ENCODE peak calls at places on chromosome 11, in eight cellular contexts. One of them, this sample, is unnamed.

GRCh38 chr11:74397531-74398243 is 546 bp downstream of the PGM2L1 start:
- DNase-seq in HL-60: peak; percentile 45
- DNase-seq in stomach: peak; percentile 33
- DNase-seq in CD8-positive, alpha-beta T cell: peak; percentile 16
- DNase-seq in spleen: peak; percentile 90
- DNase-seq in fibroblast of pulmonary artery: no peak
- DNase-seq in HFF-Myc: no peak
- DNase-seq in pancreas: no peak
- DNase-seq in this sample: no peak

GRCh38 chr11:70180906-70181305 is 22.2 kb upstream of the FADD start:
- DNase-seq in spleen: no peak
- DNase-seq in stomach: no peak
- DNase-seq in fibroblast of pulmonary artery: no peak
- DNase-seq in CD8-positive, alpha-beta T cell: no peak
- DNase-seq in HL-60: no peak
- DNase-seq in HFF-Myc: no peak
- DNase-seq in pancreas: no peak
- DNase-seq in this sample: no peak

GRCh38 chr11:131041331-131042040 is 125.2 kb upstream of the SNX19 start:
- DNase-seq in HFF-Myc: no peak
- DNase-seq in pancreas: no peak
- DNase-seq in spleen: no peak
- DNase-seq in HL-60: no peak
- DNase-seq in fibroblast of pulmonary artery: no peak
- DNase-seq in stomach: no peak
- DNase-seq in CD8-positive, alpha-beta T cell: no peak
- DNase-seq in this sample: no peak

GRCh38 chr11:125071408-125071807 is 8.3 kb downstream of the SLC37A2 start:
- DNase-seq in CD8-positive, alpha-beta T cell: no peak
- DNase-seq in stomach: no peak
- DNase-seq in fibroblast of pulmonary artery: no peak
- DNase-seq in pancreas: no peak
- DNase-seq in HL-60: no peak
- DNase-seq in HFF-Myc: no peak
- DNase-seq in spleen: peak; percentile 66
- DNase-seq in this sample: no peak

GRCh38 chr11:118911880-118912741 is 13.6 kb downstream of the BCL9L start:
- DNase-seq in stomach: no peak
- DNase-seq in spleen: peak; percentile 82
- DNase-seq in HFF-Myc: no peak
- DNase-seq in pancreas: peak; percentile 81
- DNase-seq in HL-60: no peak
- DNase-seq in fibroblast of pulmonary artery: peak; percentile 85
- DNase-seq in CD8-positive, alpha-beta T cell: peak; percentile 63
- DNase-seq in this sample: peak; percentile 80

GRCh38 chr11:120431633-120432032 is 79.9 kb upstream of the GRIK4 start:
- DNase-seq in pancreas: no peak
- DNase-seq in fibroblast of pulmonary artery: peak; percentile 58
- DNase-seq in HL-60: no peak
- DNase-seq in spleen: no peak
- DNase-seq in CD8-positive, alpha-beta T cell: no peak
- DNase-seq in stomach: no peak
- DNase-seq in HFF-Myc: peak; percentile 40
- DNase-seq in this sample: no peak

GRCh38 chr11:13972033-13972910 is 9.7 kb downstream of the SPON1 start:
- DNase-seq in spleen: no peak
- DNase-seq in pancreas: no peak
- DNase-seq in stomach: no peak
- DNase-seq in fibroblast of pulmonary artery: peak; percentile 5
- DNase-seq in HL-60: no peak
- DNase-seq in CD8-positive, alpha-beta T cell: no peak
- DNase-seq in HFF-Myc: no peak
- DNase-seq in this sample: peak; percentile 80

GRCh38 chr11:104965735-104966134 is 2.6 kb downstream of the CASP4 start:
- DNase-seq in fibroblast of pulmonary artery: no peak
- DNase-seq in spleen: no peak
- DNase-seq in stomach: no peak
- DNase-seq in HFF-Myc: no peak
- DNase-seq in HL-60: no peak
- DNase-seq in pancreas: no peak
- DNase-seq in CD8-positive, alpha-beta T cell: no peak
- DNase-seq in this sample: no peak

GRCh38 chr11:3803726-3804510 is 4.4 kb upstream of the PGAP2 start:
- DNase-seq in pancreas: no peak
- DNase-seq in CD8-positive, alpha-beta T cell: no peak
- DNase-seq in HL-60: no peak
- DNase-seq in fibroblast of pulmonary artery: no peak
- DNase-seq in spleen: no peak
- DNase-seq in HFF-Myc: peak; percentile 42
- DNase-seq in stomach: no peak
- DNase-seq in this sample: no peak

GRCh38 chr11:86370922-86371614 is 3.6 kb upstream of the CCDC81 start:
- DNase-seq in HL-60: peak; percentile 18
- DNase-seq in HFF-Myc: peak; percentile 25
- DNase-seq in spleen: no peak
- DNase-seq in pancreas: no peak
- DNase-seq in CD8-positive, alpha-beta T cell: no peak
- DNase-seq in fibroblast of pulmonary artery: peak; percentile 67
- DNase-seq in stomach: no peak
- DNase-seq in this sample: peak; percentile 66

GRCh38 chr11:43959321-43959995 is 17.0 kb downstream of the C11orf96 start:
- DNase-seq in stomach: no peak
- DNase-seq in spleen: no peak
- DNase-seq in HFF-Myc: no peak
- DNase-seq in pancreas: no peak
- DNase-seq in fibroblast of pulmonary artery: no peak
- DNase-seq in HL-60: no peak
- DNase-seq in CD8-positive, alpha-beta T cell: no peak
- DNase-seq in this sample: no peak

GRCh38 chr11:72974487-72975205 is 160.4 kb downstream of the ATG16L2 start:
- DNase-seq in HL-60: no peak
- DNase-seq in HFF-Myc: no peak
- DNase-seq in stomach: no peak
- DNase-seq in spleen: no peak
- DNase-seq in fibroblast of pulmonary artery: no peak
- DNase-seq in CD8-positive, alpha-beta T cell: no peak
- DNase-seq in pancreas: no peak
- DNase-seq in this sample: no peak

GRCh38 chr11:134207538-134208239 is 16.1 kb downstream of the NCAPD3 start:
- DNase-seq in HFF-Myc: no peak
- DNase-seq in fibroblast of pulmonary artery: peak; percentile 36
- DNase-seq in CD8-positive, alpha-beta T cell: peak; percentile 46
- DNase-seq in HL-60: no peak
- DNase-seq in pancreas: no peak
- DNase-seq in stomach: peak; percentile 57
- DNase-seq in spleen: peak; percentile 85
- DNase-seq in this sample: peak; percentile 22

GRCh38 chr11:78815631-78816232 is 241.1 kb upstream of the NARS2 start:
- DNase-seq in spleen: no peak
- DNase-seq in fibroblast of pulmonary artery: no peak
- DNase-seq in HL-60: no peak
- DNase-seq in stomach: no peak
- DNase-seq in HFF-Myc: no peak
- DNase-seq in pancreas: no peak
- DNase-seq in CD8-positive, alpha-beta T cell: no peak
- DNase-seq in this sample: no peak

GRCh38 chr11:78811622-78812021 is 237.0 kb upstream of the NARS2 start:
- DNase-seq in stomach: no peak
- DNase-seq in fibroblast of pulmonary artery: no peak
- DNase-seq in HL-60: no peak
- DNase-seq in HFF-Myc: no peak
- DNase-seq in CD8-positive, alpha-beta T cell: no peak
- DNase-seq in pancreas: no peak
- DNase-seq in spleen: no peak
- DNase-seq in this sample: no peak

GRCh38 chr11:78810489-78811090 is 235.9 kb upstream of the NARS2 start:
- DNase-seq in stomach: no peak
- DNase-seq in pancreas: no peak
- DNase-seq in CD8-positive, alpha-beta T cell: no peak
- DNase-seq in HL-60: no peak
- DNase-seq in fibroblast of pulmonary artery: no peak
- DNase-seq in HFF-Myc: no peak
- DNase-seq in spleen: no peak
- DNase-seq in this sample: no peak

GRCh38 chr11:78809931-78810481 is 235.3 kb upstream of the NARS2 start:
- DNase-seq in HFF-Myc: peak; percentile 78
- DNase-seq in spleen: no peak
- DNase-seq in stomach: no peak
- DNase-seq in pancreas: no peak
- DNase-seq in CD8-positive, alpha-beta T cell: no peak
- DNase-seq in HL-60: no peak
- DNase-seq in fibroblast of pulmonary artery: no peak
- DNase-seq in this sample: peak; percentile 52

DNA sequence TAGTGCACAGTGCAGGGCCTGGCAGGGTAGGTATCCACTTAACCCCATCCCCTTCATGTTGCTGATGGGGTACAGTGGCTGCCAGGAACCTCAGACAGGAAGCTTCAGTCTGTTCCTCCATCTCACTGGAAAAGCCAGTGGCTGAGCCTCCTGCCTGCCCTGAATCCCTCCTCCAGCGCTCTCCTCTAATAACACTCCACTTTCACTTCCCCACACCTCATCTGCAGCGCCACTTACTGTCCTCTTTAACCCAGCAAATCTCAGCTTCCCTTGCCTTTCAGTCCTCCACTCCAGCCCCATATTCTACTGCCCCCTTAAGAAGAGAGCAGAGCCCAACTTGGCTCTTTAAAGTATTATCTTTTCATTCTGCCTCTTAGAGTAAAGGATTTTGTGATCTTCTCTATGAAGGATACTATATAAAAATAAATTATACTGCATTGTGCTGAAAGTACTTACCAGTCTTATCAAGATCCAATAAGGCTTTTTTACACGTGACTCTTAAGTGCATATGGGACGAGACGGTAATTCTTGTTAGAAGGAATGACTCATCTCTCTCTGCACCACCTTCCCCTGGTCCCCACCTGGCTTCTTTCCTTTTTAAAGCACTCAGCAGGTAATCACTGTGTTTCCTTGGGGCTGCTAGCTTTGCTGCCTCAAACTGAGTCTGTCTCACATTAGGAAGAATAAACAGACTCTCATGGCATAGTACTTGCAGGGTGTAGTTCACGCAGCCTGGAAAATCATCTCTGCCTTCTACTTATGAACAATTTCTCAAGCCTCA is 238.0 kb upstream of the NARS2 start:
- DNase-seq in HFF-Myc: no peak
- DNase-seq in fibroblast of pulmonary artery: no peak
- DNase-seq in CD8-positive, alpha-beta T cell: no peak
- DNase-seq in stomach: no peak
- DNase-seq in pancreas: no peak
- DNase-seq in HL-60: peak; percentile 11
- DNase-seq in spleen: no peak
- DNase-seq in this sample: no peak
- TF ChIP-seq CTCF in HFF-Myc: no peak
- TF ChIP-seq CTCF in fibroblast of pulmonary artery: no peak
- TF ChIP-seq CTCF in CD8-positive, alpha-beta T cell: no peak
- TF ChIP-seq CTCF in stomach: no peak
- TF ChIP-seq CTCF in pancreas: no peak
- TF ChIP-seq CTCF in HL-60: no peak
- TF ChIP-seq CTCF in spleen: no peak
- TF ChIP-seq CTCF in this sample: no peak

GRCh38 chr11:126357969-126358762 is 2.7 kb downstream of the ST3GAL4 start:
- DNase-seq in stomach: no peak
- DNase-seq in fibroblast of pulmonary artery: no peak
- DNase-seq in CD8-positive, alpha-beta T cell: no peak
- DNase-seq in pancreas: no peak
- DNase-seq in spleen: peak; percentile 76
- DNase-seq in HL-60: no peak
- DNase-seq in HFF-Myc: no peak
- DNase-seq in this sample: no peak
- H3K4me3 ChIP-seq in stomach: peak overlapping the region; percentile 73
- H3K4me3 ChIP-seq in fibroblast of pulmonary artery: peak overlapping the region; percentile 76
- H3K4me3 ChIP-seq in CD8-positive, alpha-beta T cell: no peak overlapping the region
- H3K4me3 ChIP-seq in pancreas: no peak overlapping the region
- H3K4me3 ChIP-seq in spleen: peak overlapping the region; percentile 63
- H3K4me3 ChIP-seq in HL-60: peak overlapping the region; percentile 83
- H3K4me3 ChIP-seq in HFF-Myc: peak overlapping the region; percentile 60
- H3K4me3 ChIP-seq in this sample: peak overlapping the region; percentile 86

GRCh38 chr11:10752486-10752885 is 1.4 kb downstream of the CTR9 start:
- DNase-seq in spleen: no peak
- DNase-seq in HL-60: no peak
- DNase-seq in pancreas: no peak
- DNase-seq in stomach: no peak
- DNase-seq in fibroblast of pulmonary artery: no peak
- DNase-seq in CD8-positive, alpha-beta T cell: no peak
- DNase-seq in HFF-Myc: no peak
- DNase-seq in this sample: no peak

GRCh38 chr11:10752061-10752460 is 1.0 kb downstream of the CTR9 start:
- DNase-seq in CD8-positive, alpha-beta T cell: no peak
- DNase-seq in stomach: no peak
- DNase-seq in HL-60: no peak
- DNase-seq in spleen: no peak
- DNase-seq in pancreas: no peak
- DNase-seq in HFF-Myc: no peak
- DNase-seq in fibroblast of pulmonary artery: no peak
- DNase-seq in this sample: no peak

GRCh38 chr11:10751581-10751940 is 515 bp downstream of the CTR9 start:
- DNase-seq in fibroblast of pulmonary artery: no peak
- DNase-seq in pancreas: no peak
- DNase-seq in CD8-positive, alpha-beta T cell: no peak
- DNase-seq in stomach: no peak
- DNase-seq in HL-60: no peak
- DNase-seq in HFF-Myc: no peak
- DNase-seq in spleen: no peak
- DNase-seq in this sample: no peak

GRCh38 chr11:10749476-10749875 is 1.6 kb upstream of the CTR9 start:
- DNase-seq in stomach: no peak
- DNase-seq in fibroblast of pulmonary artery: no peak
- DNase-seq in CD8-positive, alpha-beta T cell: no peak
- DNase-seq in spleen: no peak
- DNase-seq in HL-60: no peak
- DNase-seq in pancreas: no peak
- DNase-seq in HFF-Myc: no peak
- DNase-seq in this sample: no peak

GRCh38 chr11:10750838-10751580 is at the start of gene CTR9:
- DNase-seq in stomach: peak; percentile 94
- DNase-seq in spleen: peak; percentile 99
- DNase-seq in HL-60: peak; percentile 86
- DNase-seq in fibroblast of pulmonary artery: peak; percentile 93
- DNase-seq in pancreas: peak; percentile 96
- DNase-seq in CD8-positive, alpha-beta T cell: peak; percentile 89
- DNase-seq in HFF-Myc: peak; percentile 78
- DNase-seq in this sample: peak; percentile 92
- TF ChIP-seq CTCF in stomach: peak; percentile 6
- TF ChIP-seq CTCF in spleen: peak; percentile 10
- TF ChIP-seq CTCF in HL-60: no peak
- TF ChIP-seq CTCF in fibroblast of pulmonary artery: peak; percentile 29
- TF ChIP-seq CTCF in pancreas: no peak
- TF ChIP-seq CTCF in CD8-positive, alpha-beta T cell: no peak
- TF ChIP-seq CTCF in HFF-Myc: no peak
- TF ChIP-seq CTCF in this sample: peak; percentile 42

DNA sequence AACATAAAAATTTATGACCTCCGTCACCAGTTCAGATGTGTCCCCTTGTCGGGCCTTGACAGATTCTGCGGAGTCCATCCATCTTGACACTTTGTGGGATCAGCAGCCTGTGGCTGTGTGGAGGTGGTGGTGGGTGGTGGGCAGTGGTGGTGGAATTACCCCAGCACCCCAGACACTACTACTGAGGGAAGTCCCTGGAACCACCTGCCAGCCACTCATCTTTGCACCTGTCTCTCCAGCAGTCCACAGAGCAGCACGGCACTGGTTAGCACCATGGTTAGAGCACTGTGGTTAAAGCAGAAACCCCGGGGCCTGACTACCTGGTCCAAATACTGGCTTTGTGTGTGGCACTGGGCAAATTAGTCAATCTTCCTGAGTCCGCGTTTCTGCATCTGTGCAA is 83.3 kb downstream of the DSCAML1 start:
- DNase-seq in fibroblast of pulmonary artery: no peak
- DNase-seq in pancreas: no peak
- DNase-seq in CD8-positive, alpha-beta T cell: no peak
- DNase-seq in stomach: no peak
- DNase-seq in HL-60: no peak
- DNase-seq in HFF-Myc: no peak
- DNase-seq in spleen: no peak
- DNase-seq in this sample: no peak
- H3K4me3 ChIP-seq in fibroblast of pulmonary artery: no peak overlapping the region
- H3K4me3 ChIP-seq in pancreas: no peak overlapping the region
- H3K4me3 ChIP-seq in CD8-positive, alpha-beta T cell: no peak overlapping the region
- H3K4me3 ChIP-seq in stomach: no peak overlapping the region
- H3K4me3 ChIP-seq in HL-60: no peak overlapping the region
- H3K4me3 ChIP-seq in HFF-Myc: no peak overlapping the region
- H3K4me3 ChIP-seq in spleen: no peak overlapping the region
- H3K4me3 ChIP-seq in this sample: no peak overlapping the region